ENCODE peak calls at places on chromosomes 5 and 9, in seven cellular contexts. Y, V, M, W, L, D and U are unnamed samples.

GRCh38 chr9:22528485-22528884 is 81.9 kb downstream of the DMRTA1 start:
- DNase-seq in M (no peak), V (no peak), W (peak; percentile 74), L (no peak), Y (peak; percentile 24), D (no peak), U (no peak)

GRCh38 chr9:69931340-69931739 is 110.7 kb downstream of the CFAP95 start:
- DNase-seq in M (no peak), V (no peak), Y (no peak), L (no peak), W (peak; percentile 44), D (no peak), U (no peak)

GRCh38 chr5:9104576-9105339 is 441.1 kb downstream of the SEMA5A start:
- DNase-seq in L (no peak), W (peak; percentile 13), M (no peak), Y (peak; percentile 55), V (no peak), D (no peak), U (no peak)

GRCh38 chr9:88738708-88739107 is 203.7 kb downstream of the NXNL2 start:
- DNase-seq in W (peak; percentile 96), M (no peak), V (no peak), Y (peak; percentile 71), D (no peak), L (no peak), U (no peak)

GRCh38 chr5:154868702-154869101 is 10.3 kb downstream of the CNOT8 start:
- DNase-seq in D (no peak), V (no peak), W (no peak), Y (peak; percentile 8), L (no peak), M (no peak), U (peak; percentile 45)

GRCh38 chr9:88733651-88734470 is 198.9 kb downstream of the NXNL2 start:
- DNase-seq in V (no peak), M (no peak), D (no peak), Y (peak; percentile 60), L (no peak), W (peak; percentile 90), U (no peak)

GRCh38 chr5:77869115-77869798 is 93.1 kb upstream of the TBCA start:
- DNase-seq in W (no peak), D (no peak), V (no peak), L (no peak), Y (no peak), M (no peak), U (no peak)

GRCh38 chr5:59174248-59174844 is 591.5 kb downstream of the RAB3C start:
- DNase-seq in D (peak; percentile 44), V (peak; percentile 21), L (no peak), W (peak; percentile 82), M (no peak), Y (peak; percentile 87), U (no peak)

GRCh38 chr9:82354260-82354659 is 365.7 kb downstream of the SPATA31D1 start:
- DNase-seq in W (peak; percentile 64), M (no peak), Y (peak; percentile 93), L (no peak), D (no peak), V (no peak), U (no peak)

GRCh38 chr5:135577421-135577820 is 1.4 kb downstream of the CXCL14 start:
- DNase-seq in D (no peak), V (no peak), M (no peak), W (no peak), Y (no peak), L (no peak), U (no peak)
- H3K27me3 ChIP-seq in D (no peaks in the 10 kb centered on the region), V (peaks cover 8% of the 10 kb centered on the region), M (peaks cover 31% of the 10 kb centered on the region), W (peaks cover 22% of the 10 kb centered on the region), Y (peaks cover 56% of the 10 kb centered on the region), L (no peaks in the 10 kb centered on the region), U (peaks cover 10% of the 10 kb centered on the region)

DNA sequence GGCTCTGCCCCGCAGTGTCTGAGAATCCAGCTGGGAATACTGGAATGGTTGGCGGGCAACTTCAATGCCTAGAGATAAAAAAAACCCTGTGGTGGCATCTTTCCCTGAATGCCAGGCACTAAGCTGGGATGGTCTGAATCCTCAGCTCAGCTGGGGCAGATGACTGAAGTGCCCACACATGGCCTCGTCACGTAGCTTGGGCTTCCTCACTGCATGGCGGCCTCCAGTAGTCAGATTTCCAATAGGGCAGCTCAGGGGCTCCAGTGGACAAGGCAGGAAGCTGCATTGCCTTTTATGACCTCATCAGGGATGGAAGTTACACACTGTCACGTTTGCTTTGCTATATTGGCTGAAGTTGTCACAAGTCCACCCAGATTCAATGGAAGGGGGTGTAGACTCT is 24.3 kb upstream of the FUBP3 start:
- DNase-seq in Y (no peak), W (no peak), D (no peak), V (no peak), L (no peak), M (no peak), U (no peak)
- H3K27me3 ChIP-seq in Y (peaks cover 55% of the 10 kb centered on the region), W (peaks cover 29% of the 10 kb centered on the region), D (no peaks in the 10 kb centered on the region), V (no peaks in the 10 kb centered on the region), L (no peaks in the 10 kb centered on the region), M (no peaks in the 10 kb centered on the region), U (no peaks in the 10 kb centered on the region)

DNA sequence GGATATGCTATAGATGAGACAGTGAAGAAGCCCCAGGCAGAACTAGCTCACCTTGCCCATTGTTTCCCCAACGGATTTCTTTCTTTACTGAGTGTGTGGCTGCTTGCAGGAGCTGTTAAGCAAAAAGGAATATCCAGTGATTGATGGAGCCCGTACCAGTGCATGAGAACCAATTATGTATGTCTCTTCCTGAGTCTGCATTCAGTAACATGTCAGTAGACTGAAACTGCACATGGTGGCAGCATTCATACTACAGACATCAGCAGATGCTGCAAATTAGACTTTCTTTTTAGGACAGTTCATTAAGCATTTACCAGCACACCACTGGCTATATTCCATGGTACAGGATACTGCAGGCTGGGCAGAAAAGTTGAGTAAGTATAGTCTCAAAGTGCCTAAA is 90.3 kb upstream of the PLCXD3 start:
- DNase-seq in W (no peak), V (no peak), M (no peak), D (no peak), L (no peak), Y (no peak), U (no peak)
- H3K27me3 ChIP-seq in W (no peaks in the 10 kb centered on the region), V (no peaks in the 10 kb centered on the region), M (no peaks in the 10 kb centered on the region), D (no peaks in the 10 kb centered on the region), L (no peaks in the 10 kb centered on the region), Y (no peaks in the 10 kb centered on the region), U (no peaks in the 10 kb centered on the region)

DNA sequence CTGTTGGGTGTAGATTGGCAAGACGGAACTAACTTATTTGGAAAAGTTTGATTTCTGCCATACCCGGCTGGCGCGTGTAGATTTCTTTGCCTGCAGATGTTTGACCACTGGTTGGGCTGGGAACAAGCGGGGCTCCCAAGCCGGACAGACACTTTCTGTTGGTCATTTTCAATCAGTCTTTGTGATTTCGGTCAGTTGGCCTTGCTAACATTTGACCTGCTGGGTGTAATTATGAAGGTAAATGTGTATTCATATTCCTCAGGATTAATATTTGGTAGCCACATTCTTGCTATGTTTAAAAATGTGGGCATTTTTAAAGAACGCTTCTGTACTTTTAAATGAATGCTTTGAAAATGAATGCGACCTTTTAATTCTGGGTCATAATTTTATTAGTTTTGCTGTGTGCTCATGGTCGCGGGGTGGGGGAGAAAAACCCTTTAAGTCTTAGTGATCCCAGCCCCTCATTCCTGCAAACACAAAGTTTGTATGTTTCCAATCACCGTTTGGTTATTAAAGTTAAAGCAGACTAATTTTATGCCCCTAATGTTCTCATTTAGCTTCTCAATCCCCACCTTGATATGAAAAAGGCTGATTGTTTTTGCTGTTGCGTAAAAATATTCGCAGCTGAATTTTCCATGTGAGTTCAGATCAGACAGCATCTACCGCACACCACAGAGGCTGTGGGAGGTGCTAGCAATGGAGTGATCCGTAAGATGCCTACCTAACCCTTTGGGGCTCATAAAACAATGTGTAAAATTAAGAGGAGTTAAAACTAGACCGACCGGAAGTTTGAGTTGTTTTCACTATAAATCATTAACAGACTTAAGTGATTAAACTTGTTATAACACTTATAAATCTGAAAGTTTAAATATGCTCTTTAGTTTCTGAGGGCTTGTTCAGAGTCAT is 1.5 kb downstream of the RASGRF2 start:
- DNase-seq in L (no peak), M (no peak), Y (peak; percentile 23), V (no peak), W (no peak), D (peak; percentile 57), U (no peak)
- H3K27me3 ChIP-seq in L (no peaks in the 10 kb centered on the region), M (no peaks in the 10 kb centered on the region), Y (no peaks in the 10 kb centered on the region), V (no peaks in the 10 kb centered on the region), W (peaks cover 44% of the 10 kb centered on the region), D (no peaks in the 10 kb centered on the region), U (no peaks in the 10 kb centered on the region)

GRCh38 chr5:152329896-152330295 is 75.2 kb downstream of the NMUR2 start:
- DNase-seq in D (no peak), Y (no peak), V (no peak), W (no peak), L (no peak), M (no peak), U (no peak)
- H3K27me3 ChIP-seq in D (no peaks in the 10 kb centered on the region), Y (no peaks in the 10 kb centered on the region), V (no peaks in the 10 kb centered on the region), W (no peaks in the 10 kb centered on the region), L (no peaks in the 10 kb centered on the region), M (no peaks in the 10 kb centered on the region), U (peaks cover 3% of the 10 kb centered on the region)

GRCh38 chr9:99634185-99634584 is 187.5 kb upstream of the NR4A3 start:
- DNase-seq in Y (no peak), W (peak; percentile 38), V (no peak), M (no peak), D (no peak), L (no peak), U (no peak)

GRCh38 chr9:99633260-99633659 is 188.4 kb upstream of the NR4A3 start:
- DNase-seq in D (no peak), M (no peak), V (no peak), L (no peak), Y (no peak), W (no peak), U (no peak)

GRCh38 chr9:99635032-99635431 is 186.7 kb upstream of the NR4A3 start:
- DNase-seq in M (no peak), D (no peak), L (no peak), W (peak; percentile 72), V (no peak), Y (peak; percentile 10), U (no peak)

GRCh38 chr9:99628843-99629242 is 192.8 kb upstream of the NR4A3 start:
- DNase-seq in D (no peak), W (no peak), V (no peak), M (no peak), Y (no peak), L (no peak), U (no peak)

GRCh38 chr9:99632349-99633038 is 189.2 kb upstream of the NR4A3 start:
- DNase-seq in W (no peak), V (no peak), L (no peak), D (no peak), Y (no peak), M (no peak), U (no peak)
- H3K27me3 ChIP-seq in W (no peaks in the 10 kb centered on the region), V (no peaks in the 10 kb centered on the region), L (no peaks in the 10 kb centered on the region), D (no peaks in the 10 kb centered on the region), Y (no peaks in the 10 kb centered on the region), M (no peaks in the 10 kb centered on the region), U (no peaks in the 10 kb centered on the region)